ENCODE peak calls at places on chromosomes 1 and 21, in six cellular contexts. P is HT1080, Z is T-helper 1 cell, H is HFF-Myc, N is HT-29, E is astrocyte of the hippocampus. G is an unnamed sample.

GRCh38 chr1:113788802-113789201 is 23.5 kb downstream of the RSBN1 start:
- DNase-seq in P (no peak), Z (no peak), H (no peak), N (no peak), E (no peak), G (no peak)

GRCh38 chr1:74673351-74674111 is at the start of gene ERICH3:
- DNase-seq in P (no peak), Z (no peak), H (no peak), N (no peak), E (peak), G (no peak)

GRCh38 chr1:233945979-233946378 is 41.5 kb downstream of the SLC35F3 start:
- DNase-seq in P (no peak), Z (no peak), H (no peak), N (no peak), E (no peak), G (no peak)

GRCh38 chr21:28737671-28738279 is 254.9 kb downstream of the LTN1 start:
- DNase-seq in P (peak), Z (no peak), H (no peak), N (peak), E (no peak), G (peak)

GRCh38 chr1:70140343-70140742 is 65.0 kb downstream of the LRRC40 start:
- DNase-seq in P (peak), Z (no peak), H (no peak), N (no peak), E (peak), G (peak)

GRCh38 chr1:109263234-109263596 is 13.9 kb downstream of the CELSR2 start:
- DNase-seq in P (no peak), Z (no peak), H (no peak), N (no peak), E (no peak), G (no peak)

GRCh38 chr1:246591504-246591903 is 25.2 kb downstream of the CNST start:
- DNase-seq in P (no peak), Z (no peak), H (no peak), N (no peak), E (no peak), G (no peak)

GRCh38 chr1:9291914-9292360 is 757 bp upstream of the SPSB1 start:
- DNase-seq in P (no peak), Z (no peak), H (no peak), N (peak), E (peak), G (peak)

GRCh38 chr21:33980276-33980916 is 64.8 kb upstream of the ATP5PO start:
- DNase-seq in P (peak), Z (no peak), H (no peak), N (no peak), E (no peak), G (peak)

GRCh38 chr1:215672482-215672881 is 105.4 kb downstream of the KCTD3 start:
- DNase-seq in P (no peak), Z (no peak), H (no peak), N (no peak), E (no peak), G (no peak)

GRCh38 chr1:5830771-5831599 is 161.2 kb downstream of the NPHP4 start:
- DNase-seq in P (no peak), Z (no peak), H (no peak), N (no peak), E (no peak), G (no peak)

GRCh38 chr1:244918422-244919319 is 54.3 kb upstream of the HNRNPU start:
- DNase-seq in P (peak), Z (peak), H (no peak), N (peak), E (peak), G (peak)

GRCh38 chr1:219324171-219324570 is 150.5 kb downstream of the LYPLAL1 start:
- DNase-seq in P (no peak), Z (no peak), H (no peak), N (peak), E (peak), G (no peak)

GRCh38 chr1:65026235-65026634 is 59.9 kb upstream of the JAK1 start:
- DNase-seq in P (no peak), Z (no peak), H (no peak), N (no peak), E (no peak), G (no peak)

GRCh38 chr1:21115098-21115760 is 61.5 kb downstream of the EIF4G3 start:
- DNase-seq in P (no peak), Z (no peak), H (no peak), N (no peak), E (no peak), G (no peak)

GRCh38 chr1:226569879-226570547 is 21.4 kb downstream of the STUM start:
- DNase-seq in P (peak), Z (no peak), H (no peak), N (peak), E (no peak), G (peak)

GRCh38 chr1:152777510-152778137 is 2.7 kb downstream of the LCE1F start:
- DNase-seq in P (no peak), Z (no peak), H (no peak), N (peak), E (no peak), G (peak)

GRCh38 chr1:6971048-6971447 is 185.8 kb downstream of the CAMTA1 start:
- DNase-seq in P (no peak), Z (no peak), H (no peak), N (no peak), E (peak), G (no peak)

GRCh38 chr1:27235827-27236226 is 1.4 kb downstream of the WDTC1 start:
- DNase-seq in P (no peak), Z (no peak), H (no peak), N (no peak), E (peak), G (no peak)

GRCh38 chr1:234309243-234309597 is 64.0 kb upstream of the COA6 start:
- DNase-seq in P (no peak), Z (no peak), H (no peak), N (no peak), E (no peak), G (no peak)

GRCh38 chr1:44655609-44656008 is 18.7 kb downstream of the TMEM53 start:
- DNase-seq in P (peak), Z (no peak), H (no peak), N (peak), E (peak), G (peak)

GRCh38 chr1:16615253-16616252 is 2.2 kb upstream of the NBPF1 start:
- DNase-seq in P (no peak), Z (no peak), H (no peak), N (no peak), E (no peak), G (no peak)

GRCh38 chr1:87155648-87156047 is 173.0 kb upstream of the LMO4 start:
- DNase-seq in P (no peak), Z (no peak), H (no peak), N (no peak), E (no peak), G (no peak)

GRCh38 chr1:181396171-181396670 is 87.1 kb upstream of the CACNA1E start:
- DNase-seq in P (no peak), Z (no peak), H (no peak), N (no peak), E (no peak), G (no peak)

GRCh38 chr1:149884433-149885363 is 14.7 kb upstream of the BOLA1 start:
- DNase-seq in P (peak), Z (no peak), H (no peak), N (peak), E (peak), G (peak)

GRCh38 chr1:224851210-224851849 is 78.1 kb upstream of the DNAH14 start:
- DNase-seq in P (peak), Z (peak), H (peak), N (peak), E (peak), G (peak)

GRCh38 chr1:192343304-192343703 is 26.5 kb downstream of the RGS21 start:
- DNase-seq in P (no peak), Z (no peak), H (no peak), N (no peak), E (no peak), G (no peak)

GRCh38 chr1:115717541-115717940 is 51.0 kb downstream of the CASQ2 start:
- DNase-seq in P (peak), Z (no peak), H (no peak), N (peak), E (peak), G (no peak)

GRCh38 chr1:155199792-155200191 is 7.9 kb downstream of the THBS3 start:
- DNase-seq in P (no peak), Z (no peak), H (no peak), N (no peak), E (no peak), G (no peak)

GRCh38 chr1:53557830-53558784 is 98.9 kb downstream of the DMRTB1 start:
- DNase-seq in P (no peak), Z (no peak), H (no peak), N (no peak), E (no peak), G (no peak)

GRCh38 chr1:202709276-202710041 is 795 bp downstream of the SYT2 start:
- DNase-seq in P (no peak), Z (no peak), H (no peak), N (no peak), E (no peak), G (no peak)

GRCh38 chr1:31752258-31752657 is 11.9 kb downstream of the ADGRB2 start:
- DNase-seq in P (no peak), Z (no peak), H (no peak), N (no peak), E (no peak), G (no peak)

GRCh38 chr1:6080469-6080868 is 34.8 kb downstream of the KCNAB2 start:
- DNase-seq in P (no peak), Z (no peak), H (no peak), N (peak), E (peak), G (no peak)

GRCh38 chr1:103336376-103336775 is 189.1 kb upstream of the RNPC3 start:
- DNase-seq in P (no peak), Z (no peak), H (no peak), N (no peak), E (no peak), G (no peak)